ENCODE peak calls at places on chromosome 15, in six cellular contexts. O is lower leg skin; W is H7; N is psoas muscle; I is mucosa of descending colon; G is CD4-positive, CD25-positive, alpha-beta regulatory T cell. A is an unnamed sample.

GRCh38 chr15:87706001-87706400 is 550.5 kb downstream of the NTRK3 start:
- DNase-seq in G (no peak), O (no peak), N (no peak), I (no peak), W (no peak), A (no peak)

GRCh38 chr15:48076454-48076853 is 44.3 kb upstream of the SLC24A5 start:
- DNase-seq in O (no peak), W (no peak), I (no peak), G (no peak), N (no peak), A (no peak)

GRCh38 chr15:75153565-75154248 is 48.0 kb upstream of the C15orf39 start:
- DNase-seq in O (peak; percentile 68), N (no peak), G (no peak), I (no peak), W (no peak), A (no peak)

GRCh38 chr15:55475842-55476241 is 32.2 kb downstream of the DNAAF4 start:
- DNase-seq in N (no peak), I (no peak), W (no peak), O (no peak), G (no peak), A (no peak)

GRCh38 chr15:101307897-101308603 is 13.0 kb upstream of the SNRPA1 start:
- DNase-seq in N (no peak), G (no peak), I (no peak), W (peak; percentile 51), O (peak; percentile 66), A (no peak)

GRCh38 chr15:73748731-73749130 is 4.4 kb downstream of the INSYN1 start:
- DNase-seq in O (no peak), W (no peak), N (no peak), G (no peak), I (no peak), A (no peak)

GRCh38 chr15:65835452-65835851 is 33.8 kb upstream of the RAB11A start:
- DNase-seq in G (no peak), W (no peak), N (no peak), O (no peak), I (no peak), A (no peak)

GRCh38 chr15:31269961-31270575 is 56.6 kb upstream of the KLF13 start:
- DNase-seq in G (no peak), W (no peak), O (peak; percentile 53), N (no peak), I (no peak), A (no peak)

GRCh38 chr15:78034495-78035191 is 42.9 kb downstream of the TBC1D2B start:
- DNase-seq in N (no peak), W (no peak), I (no peak), O (peak; percentile 86), G (peak; percentile 56), A (peak; percentile 27)

GRCh38 chr15:99863527-99864198 is 130.4 kb upstream of the LYSMD4 start:
- DNase-seq in O (no peak), N (no peak), G (no peak), I (no peak), W (no peak), A (no peak)

GRCh38 chr15:63476229-63476632 is 28.2 kb upstream of the USP3 start:
- DNase-seq in G (no peak), N (no peak), O (no peak), W (no peak), I (no peak), A (peak; percentile 100)

GRCh38 chr15:85792872-85793621 is 1.7 kb downstream of the KLHL25 start:
- DNase-seq in N (no peak), W (peak; percentile 38), I (no peak), O (no peak), G (no peak), A (no peak)

GRCh38 chr15:37452498-37452897 is 352.1 kb upstream of the MEIS2 start:
- DNase-seq in G (no peak), N (no peak), W (no peak), O (no peak), I (no peak), A (no peak)

GRCh38 chr15:40054746-40055575 is 16.0 kb upstream of the SRP14 start:
- DNase-seq in N (no peak), O (peak; percentile 82), G (no peak), I (no peak), W (no peak), A (peak; percentile 30)

GRCh38 chr15:89514596-89515406 is 18.4 kb upstream of the RHCG start:
- DNase-seq in O (peak; percentile 73), W (no peak), G (no peak), I (no peak), N (no peak), A (peak; percentile 17)

GRCh38 chr15:99481406-99481805 is 84.4 kb upstream of the MEF2A start:
- DNase-seq in W (no peak), O (no peak), N (no peak), I (no peak), G (no peak), A (no peak)

GRCh38 chr15:58698887-58699641 is 50.4 kb downstream of the ADAM10 start:
- DNase-seq in W (no peak), N (no peak), O (no peak), G (no peak), I (no peak), A (no peak)

GRCh38 chr15:90465140-90465929 is 64.4 kb upstream of the CRTC3 start:
- DNase-seq in O (no peak), W (no peak), I (no peak), N (no peak), G (no peak), A (peak; percentile 70)

GRCh38 chr15:82999905-83000671 is 11.4 kb downstream of the C15orf40 start:
- DNase-seq in W (peak; percentile 61), G (peak; percentile 9), N (no peak), O (no peak), I (peak; percentile 14), A (peak; percentile 75)

DNA sequence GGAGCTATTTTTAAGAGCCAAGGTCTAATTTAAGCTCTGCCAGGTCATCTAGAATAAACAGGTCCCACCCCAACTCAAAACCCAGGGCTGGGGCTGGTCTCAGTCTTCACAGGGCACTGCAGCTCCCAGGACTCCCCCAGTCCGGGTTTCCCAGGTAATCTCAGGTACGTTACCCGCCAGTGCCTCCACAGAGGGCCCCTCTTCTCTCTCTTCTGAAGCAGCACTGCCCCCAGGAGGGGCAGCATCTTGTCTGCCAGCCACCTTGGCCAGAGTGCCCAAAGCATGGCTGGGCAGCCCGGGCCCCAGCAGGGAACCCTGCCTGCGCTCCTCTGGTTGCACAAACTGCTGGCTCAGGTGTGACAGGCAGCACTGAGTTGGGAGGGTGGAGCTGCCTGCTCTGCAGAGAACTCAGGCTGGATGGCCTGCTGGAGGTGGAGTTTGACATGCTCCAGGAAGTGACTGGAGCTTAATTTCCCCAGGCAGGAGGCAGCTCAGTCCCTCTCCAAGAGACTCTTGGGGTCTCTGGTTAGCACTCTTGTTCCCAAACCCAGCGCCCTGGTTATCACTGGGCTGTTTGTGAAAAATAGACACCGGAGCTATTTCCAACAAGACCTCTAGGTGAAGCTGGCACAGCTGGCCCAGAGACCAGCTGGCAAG is at the start of gene PLA2G4F:
- DNase-seq in W (peak; percentile 72), I (peak; percentile 75), O (peak; percentile 83), G (no peak), N (no peak), A (no peak)
- H3K4me3 ChIP-seq in W (no peak within 1 kb of the TSS), I (peak within 1 kb of the TSS; percentile 36), O (peak within 1 kb of the TSS; percentile 0), G (no peak within 1 kb of the TSS), N (peak within 1 kb of the TSS; percentile 52), A (no peak within 1 kb of the TSS)

GRCh38 chr15:67037694-67038093 is 27.7 kb upstream of the SMAD3 start:
- DNase-seq in W (no peak), O (no peak), G (no peak), I (no peak), N (no peak), A (no peak)

GRCh38 chr15:67038721-67039120 is 26.7 kb upstream of the SMAD3 start:
- DNase-seq in G (no peak), W (no peak), O (no peak), I (no peak), N (no peak), A (no peak)

GRCh38 chr15:67033521-67033920 is 31.9 kb upstream of the SMAD3 start:
- DNase-seq in N (no peak), G (no peak), W (peak; percentile 72), O (no peak), I (no peak), A (no peak)

GRCh38 chr15:67036775-67037555 is 28.4 kb upstream of the SMAD3 start:
- DNase-seq in N (no peak), O (no peak), I (no peak), W (no peak), G (no peak), A (no peak)

GRCh38 chr15:67035886-67036285 is 29.5 kb upstream of the SMAD3 start:
- DNase-seq in G (no peak), W (no peak), N (no peak), O (no peak), I (no peak), A (peak; percentile 84)
- H3K4me3 ChIP-seq in G (no peak overlapping the region), W (no peak overlapping the region), N (no peak overlapping the region), O (no peak overlapping the region), I (no peak overlapping the region), A (no peak overlapping the region)

GRCh38 chr15:68224546-68225250 is 4.8 kb downstream of the CLN6 start:
- DNase-seq in N (no peak), I (no peak), O (peak; percentile 53), G (no peak), W (no peak), A (no peak)
- H3K4me3 ChIP-seq in N (no peak overlapping the region), I (no peak overlapping the region), O (no peak overlapping the region), G (no peak overlapping the region), W (no peak overlapping the region), A (no peak overlapping the region)

GRCh38 chr15:38698215-38698614 is 133.6 kb upstream of the RASGRP1 start:
- DNase-seq in W (no peak), N (no peak), I (no peak), G (peak; percentile 22), O (no peak), A (no peak)
- H3K4me3 ChIP-seq in W (no peak overlapping the region), N (no peak overlapping the region), I (no peak overlapping the region), G (peak overlapping the region; percentile 88), O (no peak overlapping the region), A (no peak overlapping the region)

GRCh38 chr15:29348308-29348914 is 78.8 kb upstream of the NSMCE3 start:
- DNase-seq in N (no peak), I (no peak), O (no peak), G (no peak), W (peak; percentile 47), A (no peak)

GRCh38 chr15:29343229-29343628 is 73.6 kb upstream of the NSMCE3 start:
- DNase-seq in W (peak; percentile 44), N (no peak), G (no peak), O (no peak), I (no peak), A (no peak)

GRCh38 chr15:29344474-29344873 is 74.9 kb upstream of the NSMCE3 start:
- DNase-seq in G (no peak), I (no peak), N (no peak), O (no peak), W (no peak), A (no peak)

GRCh38 chr15:29346998-29347397 is 77.4 kb upstream of the NSMCE3 start:
- DNase-seq in I (no peak), N (no peak), G (no peak), W (no peak), O (no peak), A (no peak)

GRCh38 chr15:29345549-29346525 is 76.2 kb upstream of the NSMCE3 start:
- DNase-seq in G (no peak), W (peak; percentile 83), N (no peak), O (no peak), I (no peak), A (no peak)
- H3K4me3 ChIP-seq in G (no peak overlapping the region), W (peak overlapping the region; percentile 16), N (no peak overlapping the region), O (no peak overlapping the region), I (no peak overlapping the region), A (no peak overlapping the region)

GRCh38 chr15:34754674-34755418 is at the start of gene GJD2:
- DNase-seq in I (no peak), G (no peak), N (no peak), O (no peak), W (peak; percentile 82), A (no peak)
- H3K4me3 ChIP-seq in I (no peak within 1 kb of the TSS), G (no peak within 1 kb of the TSS), N (peak within 1 kb of the TSS; percentile 55), O (no peak within 1 kb of the TSS), W (peak within 1 kb of the TSS; percentile 50), A (no peak within 1 kb of the TSS)